ENCODE peak calls at places on chromosomes 11 and 22, in nine cellular contexts. One of them, this sample, is unnamed.

GRCh38 chr22:41567452-41567768 is 6.6 kb downstream of the CSDC2 start:
- ATAC-seq in body of pancreas: no peak
- ATAC-seq in sciatic nerve: peak
- ATAC-seq in SK-N-SH treated with all-trans-retinoic acid at 6 μM for 48 hours: no peak
- ATAC-seq in natural killer cell: no peak
- ATAC-seq in left cardiac atrium: no peak
- ATAC-seq in HepG2: no peak
- ATAC-seq in activated T-cell treated with anti-CD3 and anti-CD28 coated beads, Interleukin-2, amount 50 U/mL, for 72 hours: no peak
- ATAC-seq in DND-41: no peak
- ATAC-seq in this sample: no peak

GRCh38 chr22:43378011-43378704 is 33.7 kb upstream of the MPPED1 start:
- ATAC-seq in left cardiac atrium: no peak
- ATAC-seq in activated T-cell treated with anti-CD3 and anti-CD28 coated beads, Interleukin-2, amount 50 U/mL, for 72 hours: peak
- ATAC-seq in natural killer cell: no peak
- ATAC-seq in DND-41: no peak
- ATAC-seq in body of pancreas: peak
- ATAC-seq in SK-N-SH treated with all-trans-retinoic acid at 6 μM for 48 hours: no peak
- ATAC-seq in HepG2: peak
- ATAC-seq in sciatic nerve: peak
- ATAC-seq in this sample: peak

GRCh38 chr11:85027346-85027745 is 599.8 kb downstream of the DLG2 start:
- ATAC-seq in activated T-cell treated with anti-CD3 and anti-CD28 coated beads, Interleukin-2, amount 50 U/mL, for 72 hours: no peak
- ATAC-seq in left cardiac atrium: no peak
- ATAC-seq in DND-41: no peak
- ATAC-seq in HepG2: no peak
- ATAC-seq in sciatic nerve: no peak
- ATAC-seq in body of pancreas: no peak
- ATAC-seq in natural killer cell: no peak
- ATAC-seq in SK-N-SH treated with all-trans-retinoic acid at 6 μM for 48 hours: no peak
- ATAC-seq in this sample: no peak

GRCh38 chr11:86447763-86448480 is 73.2 kb downstream of the CCDC81 start:
- ATAC-seq in sciatic nerve: no peak
- ATAC-seq in left cardiac atrium: no peak
- ATAC-seq in SK-N-SH treated with all-trans-retinoic acid at 6 μM for 48 hours: no peak
- ATAC-seq in natural killer cell: no peak
- ATAC-seq in body of pancreas: no peak
- ATAC-seq in HepG2: no peak
- ATAC-seq in activated T-cell treated with anti-CD3 and anti-CD28 coated beads, Interleukin-2, amount 50 U/mL, for 72 hours: peak
- ATAC-seq in DND-41: peak
- ATAC-seq in this sample: peak

GRCh38 chr22:42887523-42888507 is 30.7 kb upstream of the ARFGAP3 start:
- ATAC-seq in activated T-cell treated with anti-CD3 and anti-CD28 coated beads, Interleukin-2, amount 50 U/mL, for 72 hours: no peak
- ATAC-seq in body of pancreas: peak
- ATAC-seq in left cardiac atrium: no peak
- ATAC-seq in HepG2: no peak
- ATAC-seq in sciatic nerve: no peak
- ATAC-seq in natural killer cell: no peak
- ATAC-seq in SK-N-SH treated with all-trans-retinoic acid at 6 μM for 48 hours: no peak
- ATAC-seq in DND-41: no peak
- ATAC-seq in this sample: no peak

GRCh38 chr11:120225372-120225909 is 14.5 kb upstream of the POU2F3 start:
- ATAC-seq in activated T-cell treated with anti-CD3 and anti-CD28 coated beads, Interleukin-2, amount 50 U/mL, for 72 hours: no peak
- ATAC-seq in HepG2: no peak
- ATAC-seq in sciatic nerve: peak
- ATAC-seq in DND-41: no peak
- ATAC-seq in SK-N-SH treated with all-trans-retinoic acid at 6 μM for 48 hours: no peak
- ATAC-seq in natural killer cell: no peak
- ATAC-seq in left cardiac atrium: no peak
- ATAC-seq in body of pancreas: peak
- ATAC-seq in this sample: no peak

GRCh38 chr11:113305440-113306336 is 8.7 kb upstream of the TTC12 start:
- ATAC-seq in DND-41: peak
- ATAC-seq in body of pancreas: peak
- ATAC-seq in activated T-cell treated with anti-CD3 and anti-CD28 coated beads, Interleukin-2, amount 50 U/mL, for 72 hours: peak
- ATAC-seq in HepG2: peak
- ATAC-seq in SK-N-SH treated with all-trans-retinoic acid at 6 μM for 48 hours: peak
- ATAC-seq in sciatic nerve: peak
- ATAC-seq in left cardiac atrium: peak
- ATAC-seq in natural killer cell: peak
- ATAC-seq in this sample: peak

GRCh38 chr11:9104581-9104980 is 13.2 kb upstream of the SCUBE2 start:
- ATAC-seq in activated T-cell treated with anti-CD3 and anti-CD28 coated beads, Interleukin-2, amount 50 U/mL, for 72 hours: no peak
- ATAC-seq in body of pancreas: no peak
- ATAC-seq in natural killer cell: no peak
- ATAC-seq in SK-N-SH treated with all-trans-retinoic acid at 6 μM for 48 hours: no peak
- ATAC-seq in HepG2: peak
- ATAC-seq in left cardiac atrium: no peak
- ATAC-seq in DND-41: no peak
- ATAC-seq in sciatic nerve: no peak
- ATAC-seq in this sample: no peak

GRCh38 chr11:111236355-111236754 is 9.2 kb upstream of the POU2AF2 start:
- ATAC-seq in left cardiac atrium: no peak
- ATAC-seq in sciatic nerve: no peak
- ATAC-seq in DND-41: no peak
- ATAC-seq in activated T-cell treated with anti-CD3 and anti-CD28 coated beads, Interleukin-2, amount 50 U/mL, for 72 hours: no peak
- ATAC-seq in HepG2: no peak
- ATAC-seq in SK-N-SH treated with all-trans-retinoic acid at 6 μM for 48 hours: peak
- ATAC-seq in body of pancreas: no peak
- ATAC-seq in natural killer cell: no peak
- ATAC-seq in this sample: no peak

GRCh38 chr11:19929655-19930054 is 217.0 kb downstream of the NAV2 start:
- ATAC-seq in SK-N-SH treated with all-trans-retinoic acid at 6 μM for 48 hours: peak
- ATAC-seq in body of pancreas: no peak
- ATAC-seq in DND-41: no peak
- ATAC-seq in sciatic nerve: no peak
- ATAC-seq in natural killer cell: no peak
- ATAC-seq in left cardiac atrium: no peak
- ATAC-seq in HepG2: no peak
- ATAC-seq in activated T-cell treated with anti-CD3 and anti-CD28 coated beads, Interleukin-2, amount 50 U/mL, for 72 hours: no peak
- ATAC-seq in this sample: no peak

GRCh38 chr11:38791346-38791961 is 2193.4 kb upstream of the RAG2 start:
- ATAC-seq in HepG2: peak
- ATAC-seq in DND-41: peak
- ATAC-seq in activated T-cell treated with anti-CD3 and anti-CD28 coated beads, Interleukin-2, amount 50 U/mL, for 72 hours: no peak
- ATAC-seq in body of pancreas: no peak
- ATAC-seq in left cardiac atrium: peak
- ATAC-seq in SK-N-SH treated with all-trans-retinoic acid at 6 μM for 48 hours: peak
- ATAC-seq in sciatic nerve: peak
- ATAC-seq in natural killer cell: peak
- ATAC-seq in this sample: no peak

GRCh38 chr11:12280199-12280837 is 97.1 kb upstream of the PARVA start:
- ATAC-seq in sciatic nerve: no peak
- ATAC-seq in DND-41: no peak
- ATAC-seq in activated T-cell treated with anti-CD3 and anti-CD28 coated beads, Interleukin-2, amount 50 U/mL, for 72 hours: no peak
- ATAC-seq in HepG2: no peak
- ATAC-seq in left cardiac atrium: no peak
- ATAC-seq in body of pancreas: no peak
- ATAC-seq in SK-N-SH treated with all-trans-retinoic acid at 6 μM for 48 hours: no peak
- ATAC-seq in natural killer cell: no peak
- ATAC-seq in this sample: no peak

GRCh38 chr11:116219171-116219635 is 553.6 kb downstream of the BUD13 start:
- ATAC-seq in left cardiac atrium: no peak
- ATAC-seq in natural killer cell: no peak
- ATAC-seq in sciatic nerve: no peak
- ATAC-seq in activated T-cell treated with anti-CD3 and anti-CD28 coated beads, Interleukin-2, amount 50 U/mL, for 72 hours: no peak
- ATAC-seq in SK-N-SH treated with all-trans-retinoic acid at 6 μM for 48 hours: no peak
- ATAC-seq in HepG2: no peak
- ATAC-seq in DND-41: no peak
- ATAC-seq in body of pancreas: no peak
- ATAC-seq in this sample: no peak

GRCh38 chr22:46807458-46807857 is 45.0 kb downstream of the TBC1D22A start:
- ATAC-seq in DND-41: no peak
- ATAC-seq in HepG2: no peak
- ATAC-seq in body of pancreas: no peak
- ATAC-seq in sciatic nerve: no peak
- ATAC-seq in activated T-cell treated with anti-CD3 and anti-CD28 coated beads, Interleukin-2, amount 50 U/mL, for 72 hours: no peak
- ATAC-seq in natural killer cell: no peak
- ATAC-seq in SK-N-SH treated with all-trans-retinoic acid at 6 μM for 48 hours: no peak
- ATAC-seq in left cardiac atrium: no peak
- ATAC-seq in this sample: no peak